ENCODE peak calls at places on chromosomes 1 and 21, in seven cellular contexts. G is Calu3, B is left cardiac atrium, Y is esophagus squamous epithelium, M is A549, U is right lobe of liver, I is psoas muscle. C is an unnamed sample.

GRCh38 chr1:108643492-108644333 is 17.2 kb downstream of the HENMT1 start:
- DNase-seq in Y (no peak), U (no peak), M (peak), I (no peak), G (peak), B (peak), C (peak)

GRCh38 chr1:82782599-82782998 is 981.9 kb downstream of the ADGRL2 start:
- DNase-seq in B (no peak), I (no peak), M (no peak), G (no peak), Y (no peak), U (no peak), C (no peak)

GRCh38 chr1:180881806-180882509 is 30.7 kb upstream of the KIAA1614 start:
- DNase-seq in U (no peak), G (no peak), B (no peak), I (no peak), M (peak), Y (no peak), C (no peak)

GRCh38 chr1:17460265-17460664 is 20.8 kb upstream of the RCC2 start:
- DNase-seq in G (peak), B (no peak), M (no peak), Y (no peak), I (no peak), U (no peak), C (no peak)

GRCh38 chr1:52659851-52660596 is 27.1 kb downstream of the SHISAL2A start:
- DNase-seq in G (no peak), U (no peak), B (no peak), Y (no peak), M (no peak), I (no peak), C (no peak)

GRCh38 chr1:27542463-27543273 is 52.7 kb upstream of the WASF2 start:
- DNase-seq in G (peak), B (peak), I (peak), U (no peak), M (peak), Y (no peak), C (peak)

GRCh38 chr1:8368956-8369639 is 51.2 kb downstream of the SLC45A1 start:
- DNase-seq in G (no peak), I (no peak), M (no peak), B (no peak), U (no peak), Y (no peak), C (no peak)

GRCh38 chr1:228139931-228140723 is at the start of gene GUK1:
- DNase-seq in Y (peak), U (peak), M (peak), B (peak), G (peak), I (peak), C (peak)

GRCh38 chr1:161484613-161485012 is 20.6 kb upstream of the FCGR2A start:
- DNase-seq in G (no peak), U (no peak), Y (no peak), M (no peak), I (no peak), B (no peak), C (no peak)

GRCh38 chr1:24926596-24927249 is 3.4 kb downstream of the RUNX3 start:
- DNase-seq in B (no peak), M (no peak), G (no peak), U (no peak), Y (no peak), I (peak), C (no peak)

GRCh38 chr1:86370627-86371026 is 25.5 kb downstream of the ODF2L start:
- DNase-seq in U (no peak), G (no peak), I (no peak), B (no peak), Y (no peak), M (no peak), C (no peak)

GRCh38 chr21:35015435-35016024 is 33.6 kb downstream of the RUNX1 start:
- DNase-seq in U (no peak), Y (no peak), G (no peak), B (no peak), I (no peak), M (no peak), C (no peak)

GRCh38 chr1:59013928-59014279 is 230.1 kb upstream of the JUN start:
- DNase-seq in Y (no peak), B (no peak), U (no peak), I (no peak), G (no peak), M (no peak), C (no peak)

GRCh38 chr1:204672482-204673216 is 12.9 kb downstream of the LRRN2 start:
- DNase-seq in U (no peak), B (no peak), I (no peak), Y (no peak), G (no peak), M (no peak), C (no peak)